ENCODE peak calls at places on chromosome 1, in five cellular contexts. O is fibroblast of lung; X is Peyer's patch; K is CD8-positive, alpha-beta T cell; W is uterus. G is an unnamed sample.
A peak's percentile ranks its signal among the peaks of the same experiment; 100 is the strongest.

GRCh38 chr1:235073331-235073967 is 55.2 kb downstream of the TOMM20 start:
- DNase-seq in X (peak; percentile 78), W (no peak), O (no peak), K (no peak), G (no peak)

GRCh38 chr1:206461602-206462455 is 8.4 kb upstream of the IKBKE start:
- DNase-seq in O (peak; percentile 76), K (peak; percentile 82), W (peak; percentile 52), X (peak; percentile 92), G (peak; percentile 62)

GRCh38 chr1:185215911-185216310 is 58.9 kb downstream of the SWT1 start:
- DNase-seq in W (no peak), O (no peak), K (no peak), X (no peak), G (no peak)

GRCh38 chr1:202306535-202307345 is 35.0 kb downstream of the UBE2T start:
- DNase-seq in O (no peak), W (no peak), X (no peak), K (no peak), G (no peak)

GRCh38 chr1:112402682-112403643 is 6.9 kb downstream of the CTTNBP2NL start:
- DNase-seq in K (no peak), O (peak; percentile 47), X (no peak), W (no peak), G (no peak)

GRCh38 chr1:25435315-25436103 is 4.8 kb downstream of the MACO1 start:
- DNase-seq in W (no peak), O (no peak), K (no peak), X (no peak), G (no peak)

GRCh38 chr1:111481387-111482221 is 7.8 kb downstream of the C1orf162 start:
- DNase-seq in W (peak; percentile 78), X (peak; percentile 90), K (peak; percentile 78), O (peak; percentile 70), G (peak; percentile 53)

GRCh38 chr1:5993553-5994510 is 1.6 kb upstream of the NPHP4 start:
- DNase-seq in O (no peak), X (no peak), K (no peak), W (no peak), G (no peak)

GRCh38 chr1:30684259-30684658 is 39.1 kb downstream of the MATN1 start:
- DNase-seq in X (no peak), W (peak; percentile 7), K (no peak), O (no peak), G (no peak)

GRCh38 chr1:30685796-30686165 is 37.6 kb downstream of the MATN1 start:
- DNase-seq in X (no peak), W (peak; percentile 18), K (no peak), O (no peak), G (no peak)

GRCh38 chr1:30684881-30685795 is 38.2 kb downstream of the MATN1 start:
- DNase-seq in O (no peak), X (peak; percentile 91), W (peak; percentile 13), K (no peak), G (no peak)

GRCh38 chr1:30687886-30688285 is 35.5 kb downstream of the MATN1 start:
- DNase-seq in W (no peak), K (no peak), X (peak; percentile 8), O (no peak), G (no peak)

DNA sequence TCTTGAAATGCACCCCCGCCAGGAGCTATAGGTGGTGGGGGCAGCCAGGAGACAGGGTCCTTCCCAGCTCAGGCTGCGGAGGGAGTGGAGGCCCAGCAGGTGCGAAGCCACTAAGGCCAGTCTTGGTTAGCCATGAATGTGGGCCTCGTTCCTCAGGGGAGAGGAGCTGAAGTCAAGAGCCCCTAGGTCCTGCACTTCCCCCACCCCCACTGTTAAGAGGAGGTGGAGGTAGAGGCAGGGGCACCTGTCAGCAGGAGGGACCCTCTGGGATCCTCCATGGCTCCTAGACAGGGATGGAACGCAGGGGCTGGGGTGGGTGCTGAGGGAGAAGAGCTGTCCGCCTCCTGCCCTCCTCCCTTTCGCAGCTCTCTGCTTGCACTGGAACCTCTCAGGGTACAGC is 37.1 kb downstream of the MATN1 start:
- DNase-seq in W (no peak), X (no peak), K (no peak), O (no peak), G (no peak)
- H3K4me3 ChIP-seq in W (no peak overlapping the region), X (no peak overlapping the region), K (no peak overlapping the region), O (no peak overlapping the region), G (no peak overlapping the region)

GRCh38 chr1:226050133-226050532 is 12.4 kb upstream of the H3-3A start:
- DNase-seq in W (no peak), O (no peak), X (no peak), K (no peak), G (no peak)
- H3K4me1 ChIP-seq in W (no peaks in the 10 kb centered on the region), O (peaks cover 3% of the 10 kb centered on the region), X (no peaks in the 10 kb centered on the region), K (no peaks in the 10 kb centered on the region), G (no peaks in the 10 kb centered on the region)

DNA sequence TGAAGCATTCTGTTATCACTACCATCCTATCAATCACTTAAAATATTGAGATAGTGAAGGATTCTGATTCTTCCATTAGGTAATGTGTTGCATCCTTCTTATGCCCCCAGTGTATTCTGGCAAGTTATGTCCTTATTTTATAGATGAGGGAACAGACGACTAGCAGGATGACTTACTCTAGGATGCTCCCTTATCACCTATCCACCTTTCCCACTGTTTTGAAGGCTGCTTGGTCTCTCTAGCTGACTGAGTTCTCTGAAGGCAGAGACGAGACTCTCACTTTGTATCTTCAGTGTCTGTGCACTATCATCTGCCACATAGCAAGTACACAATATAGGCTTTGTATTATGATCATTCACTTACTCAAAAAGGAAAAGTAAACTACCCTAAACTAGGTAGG is 4.0 kb downstream of the GLUL start:
- DNase-seq in X (no peak), W (no peak), O (no peak), K (no peak), G (no peak)
- H3K4me3 ChIP-seq in X (peak overlapping the region; percentile 66), W (no peak overlapping the region), O (no peak overlapping the region), K (no peak overlapping the region), G (no peak overlapping the region)

DNA sequence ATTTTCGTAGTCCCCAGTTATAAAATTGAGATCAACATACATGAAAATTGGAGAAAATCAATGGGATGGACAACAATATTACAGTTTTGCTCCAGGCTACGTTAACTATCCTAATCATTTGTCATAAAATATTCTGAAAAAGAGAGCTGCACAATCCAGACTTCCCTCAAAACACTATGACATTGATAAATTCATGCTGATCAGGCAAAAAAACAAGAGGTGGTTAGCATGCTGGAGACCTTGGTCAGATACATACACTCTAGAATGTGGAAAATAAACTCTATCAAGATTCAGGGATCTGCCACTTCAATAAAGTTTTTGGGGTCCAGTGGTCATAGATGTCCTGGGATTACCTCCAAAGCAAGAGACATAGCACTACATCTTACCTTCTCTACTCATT is 32.5 kb upstream of the ARHGAP29 start:
- DNase-seq in W (no peak), X (no peak), K (no peak), O (no peak), G (no peak)
- H3K4me1 ChIP-seq in W (no peaks in the 10 kb centered on the region), X (no peaks in the 10 kb centered on the region), K (no peaks in the 10 kb centered on the region), O (peaks cover 17% of the 10 kb centered on the region), G (no peaks in the 10 kb centered on the region)

DNA sequence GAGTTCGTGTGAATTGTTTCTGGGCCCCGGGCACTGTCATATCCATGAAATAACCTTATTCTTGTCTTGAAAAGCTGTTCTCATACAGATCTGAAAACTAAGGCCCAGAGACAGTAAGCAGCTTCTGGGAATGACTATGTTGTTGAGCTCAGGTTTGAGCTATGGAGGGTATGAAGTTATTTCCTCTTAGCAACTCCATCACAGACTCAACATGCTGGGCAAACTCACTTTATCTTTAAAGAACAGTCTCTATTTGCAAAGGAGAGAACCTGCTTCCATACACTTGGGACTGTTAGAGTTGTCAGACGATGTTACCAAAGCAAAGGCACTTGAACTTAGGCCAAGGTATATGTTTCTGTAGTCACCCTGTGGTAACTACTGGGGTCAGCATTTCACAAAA is 90.0 kb downstream of the GPR88 start:
- DNase-seq in W (no peak), O (no peak), K (no peak), X (no peak), G (no peak)
- H3K4me3 ChIP-seq in W (no peak overlapping the region), O (no peak overlapping the region), K (no peak overlapping the region), X (no peak overlapping the region), G (no peak overlapping the region)

GRCh38 chr1:16118706-16119105 is 37.2 kb downstream of the EPHA2 start:
- DNase-seq in W (no peak), X (no peak), O (no peak), K (no peak), G (no peak)

GRCh38 chr1:16120411-16120810 is 35.5 kb downstream of the EPHA2 start:
- DNase-seq in K (no peak), O (no peak), W (no peak), X (no peak), G (no peak)

GRCh38 chr1:16120940-16121410 is 34.9 kb downstream of the EPHA2 start:
- DNase-seq in K (no peak), O (no peak), X (no peak), W (no peak), G (no peak)

GRCh38 chr1:16119926-16120325 is 35.9 kb downstream of the EPHA2 start:
- DNase-seq in O (no peak), W (no peak), X (no peak), K (no peak), G (no peak)

DNA sequence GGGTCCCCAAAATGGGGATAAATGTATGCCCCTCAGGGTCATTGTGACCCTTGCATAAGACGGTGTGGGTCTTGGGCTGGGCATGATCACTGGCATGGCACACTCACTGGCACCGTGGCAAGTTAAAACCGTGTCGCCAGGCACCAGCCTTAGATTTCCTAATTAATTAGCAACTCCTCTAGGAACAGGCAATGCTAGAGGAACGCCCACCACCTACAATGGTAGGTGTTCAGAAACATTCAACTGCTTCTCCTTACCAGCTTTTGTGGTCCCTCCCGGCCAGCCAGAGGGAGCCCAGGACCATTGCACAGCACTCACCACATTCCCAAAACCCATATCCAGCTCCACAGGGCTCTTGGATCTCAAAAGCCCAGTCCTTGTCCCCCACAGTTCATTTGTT is 36.4 kb downstream of the EPHA2 start:
- DNase-seq in K (no peak), W (no peak), X (no peak), O (no peak), G (no peak)
- H3K4me1 ChIP-seq in K (peaks cover 16% of the 10 kb centered on the region), W (no peaks in the 10 kb centered on the region), X (no peaks in the 10 kb centered on the region), O (peaks cover 4% of the 10 kb centered on the region), G (peaks cover 11% of the 10 kb centered on the region)

DNA sequence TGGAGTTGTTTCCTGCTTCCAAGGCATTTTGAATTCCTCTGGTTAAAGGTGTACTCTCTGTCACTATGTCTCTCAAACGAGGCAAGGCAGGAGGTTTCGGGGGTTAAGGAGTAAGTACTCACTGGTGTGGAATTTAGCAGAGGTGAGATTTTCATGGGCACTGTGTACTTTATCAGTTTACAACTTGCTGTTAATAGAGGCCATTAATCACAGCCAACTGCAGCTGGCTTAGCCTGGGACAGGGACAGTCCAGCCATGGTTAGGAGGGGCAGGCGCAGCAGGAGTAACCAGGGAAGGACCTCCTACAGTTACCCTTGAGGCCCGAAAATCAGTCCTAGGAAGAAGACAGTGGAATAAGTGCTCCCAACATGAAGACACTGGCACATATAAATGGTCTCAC is 18.1 kb upstream of the TMEM9 start:
- DNase-seq in O (no peak), W (no peak), K (no peak), X (no peak), G (no peak)
- H3K4me3 ChIP-seq in O (no peak overlapping the region), W (no peak overlapping the region), K (no peak overlapping the region), X (no peak overlapping the region), G (no peak overlapping the region)

G was measured in CD4-positive, alpha-beta memory T cell.